ENCODE peak calls at places on chromosomes 1 and 21, in six cellular contexts. B is upper lobe of right lung, U is body of pancreas, E is HFF-Myc, C is colonic mucosa, T is foreskin fibroblast. H is an unnamed sample.
A peak's percentile ranks its signal among the peaks of the same experiment; 100 is the strongest.

GRCh38 chr21:41537356-41537755 is 29.4 kb upstream of the TMPRSS2 start:
- DNase-seq in E (no peak), B (no peak), C (no peak), U (no peak), T (no peak), H (no peak)

GRCh38 chr1:93339171-93339697 is 6.5 kb upstream of the DR1 start:
- DNase-seq in T (no peak), C (no peak), B (no peak), U (no peak), E (no peak), H (no peak)

GRCh38 chr1:3471356-3472087 is 17.1 kb downstream of the ARHGEF16 start:
- DNase-seq in B (no peak), E (no peak), U (no peak), T (peak; percentile 41), C (no peak), H (no peak)

GRCh38 chr1:53987880-53988279 is 30.1 kb downstream of the LDLRAD1 start:
- DNase-seq in C (no peak), U (no peak), E (no peak), B (no peak), T (no peak), H (no peak)

GRCh38 chr1:31760901-31761470 is 3.2 kb downstream of the ADGRB2 start:
- DNase-seq in B (peak; percentile 77), U (peak; percentile 81), C (peak; percentile 50), T (peak; percentile 68), E (no peak), H (no peak)

GRCh38 chr1:244340396-244340795 is 111.3 kb downstream of the ADSS2 start:
- DNase-seq in E (no peak), B (no peak), T (no peak), U (no peak), C (no peak), H (no peak)

GRCh38 chr1:111719135-111719534 is 20.1 kb downstream of the INKA2 start:
- DNase-seq in U (no peak), T (no peak), E (no peak), B (no peak), C (no peak), H (no peak)

GRCh38 chr1:101526813-101527212 is 290.0 kb downstream of the S1PR1 start:
- DNase-seq in B (no peak), T (no peak), C (no peak), U (no peak), E (no peak), H (no peak)

GRCh38 chr1:94156226-94156625 is 35.3 kb upstream of the ABCA4 start:
- DNase-seq in C (no peak), B (no peak), T (no peak), E (no peak), U (no peak), H (no peak)

GRCh38 chr1:207751790-207752455 is at the start of gene CD46:
- DNase-seq in U (peak; percentile 99), C (peak; percentile 98), B (peak; percentile 99), E (peak; percentile 66), T (peak; percentile 92), H (peak; percentile 59)

GRCh38 chr21:41168391-41169257 is 664 bp downstream of the BACE2 start:
- DNase-seq in B (peak; percentile 70), C (peak; percentile 67), U (peak; percentile 66), T (peak; percentile 38), E (no peak), H (no peak)

GRCh38 chr1:246506785-246507639 is at the start of gene SMYD3:
- DNase-seq in C (peak; percentile 74), U (peak; percentile 82), E (peak; percentile 25), T (peak; percentile 75), B (peak; percentile 90), H (no peak)
- TF ChIP-seq CTCF in C (no peak), U (peak; percentile 27), E (no peak), T (no peak), B (peak; percentile 19), H (peak; percentile 25)

GRCh38 chr1:65791860-65792670 is 630 bp upstream of the PDE4B start:
- DNase-seq in U (no peak), E (no peak), T (no peak), B (peak; percentile 63), C (no peak), H (no peak)
- H3K4me3 ChIP-seq in U (no peak overlapping the region), E (peak overlapping the region; percentile 38), T (peak overlapping the region; percentile 64), B (peak overlapping the region; percentile 37), C (peak overlapping the region; percentile 30), H (no peak overlapping the region)

GRCh38 chr1:4626061-4626460 is 28.3 kb upstream of the AJAP1 start:
- DNase-seq in U (no peak), B (peak; percentile 51), T (no peak), C (no peak), E (no peak), H (no peak)

GRCh38 chr1:4624801-4625200 is 29.6 kb upstream of the AJAP1 start:
- DNase-seq in B (peak; percentile 38), C (no peak), T (no peak), U (no peak), E (no peak), H (no peak)

GRCh38 chr1:4628992-4629391 is 25.4 kb upstream of the AJAP1 start:
- DNase-seq in T (no peak), B (no peak), C (no peak), E (no peak), U (no peak), H (no peak)

GRCh38 chr1:4626560-4627319 is 27.7 kb upstream of the AJAP1 start:
- DNase-seq in B (peak; percentile 39), C (no peak), U (no peak), T (no peak), E (no peak), H (no peak)

GRCh38 chr1:4627353-4627752 is 27.1 kb upstream of the AJAP1 start:
- DNase-seq in C (no peak), E (no peak), T (no peak), B (peak; percentile 36), U (no peak), H (no peak)
- TF ChIP-seq CTCF in C (no peak), E (no peak), T (no peak), B (no peak), U (no peak), H (peak; percentile 14)

GRCh38 chr1:26156285-26157038 is 2.4 kb upstream of the FAM110D start:
- DNase-seq in T (no peak), C (no peak), U (no peak), E (no peak), B (no peak), H (no peak)
- H3K4me3 ChIP-seq in T (no peak overlapping the region), C (no peak overlapping the region), U (no peak overlapping the region), E (no peak overlapping the region), B (peak overlapping the region; percentile 12), H (no peak overlapping the region)

DNA sequence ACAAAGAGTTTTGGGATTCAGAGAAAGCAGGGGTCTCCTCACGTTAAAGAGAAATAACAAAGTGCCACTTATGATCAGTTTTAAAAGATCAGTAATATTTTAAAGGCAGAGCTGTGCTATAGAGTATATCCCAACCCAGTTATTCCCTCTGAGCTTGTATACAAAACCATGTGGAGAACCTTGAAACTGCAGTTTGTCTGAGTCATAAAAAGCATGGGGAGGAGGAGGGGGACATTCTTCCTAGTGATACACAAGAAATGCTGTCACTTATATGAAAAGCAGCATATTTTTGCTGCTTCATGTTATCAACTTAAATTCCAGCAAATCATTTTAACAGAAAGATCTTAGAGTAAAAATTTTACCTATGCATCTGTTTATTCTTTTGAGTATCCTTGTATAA is 244.5 kb downstream of the GPR52 start:
- DNase-seq in E (peak; percentile 2), C (no peak), T (peak; percentile 13), U (no peak), B (no peak), H (peak; percentile 2)
- TF ChIP-seq CTCF in E (no peak), C (no peak), T (no peak), U (no peak), B (no peak), H (peak; percentile 27)

GRCh38 chr1:150765229-150765976 is at the start of gene CTSS:
- DNase-seq in T (no peak), C (no peak), B (no peak), E (peak; percentile 25), U (no peak), H (peak; percentile 10)
- H3K4me3 ChIP-seq in T (no peak within 1 kb of the TSS), C (peak within 1 kb of the TSS; percentile 23), B (peak within 1 kb of the TSS; percentile 48), E (peak within 1 kb of the TSS; percentile 2), U (no peak within 1 kb of the TSS), H (peak within 1 kb of the TSS; percentile 34)

GRCh38 chr21:25562660-25563059 is 44.6 kb downstream of the MRPL39 start:
- DNase-seq in B (no peak), E (no peak), T (no peak), U (no peak), C (no peak), H (no peak)

GRCh38 chr21:25564349-25564948 is 42.8 kb downstream of the MRPL39 start:
- DNase-seq in C (no peak), E (no peak), T (no peak), U (no peak), B (no peak), H (no peak)

GRCh38 chr21:25560151-25560783 is 47.0 kb downstream of the MRPL39 start:
- DNase-seq in T (no peak), B (peak; percentile 68), E (no peak), C (no peak), U (no peak), H (no peak)

GRCh38 chr21:25563399-25564116 is 43.7 kb downstream of the MRPL39 start:
- DNase-seq in B (no peak), E (no peak), U (no peak), C (no peak), T (no peak), H (no peak)

DNA sequence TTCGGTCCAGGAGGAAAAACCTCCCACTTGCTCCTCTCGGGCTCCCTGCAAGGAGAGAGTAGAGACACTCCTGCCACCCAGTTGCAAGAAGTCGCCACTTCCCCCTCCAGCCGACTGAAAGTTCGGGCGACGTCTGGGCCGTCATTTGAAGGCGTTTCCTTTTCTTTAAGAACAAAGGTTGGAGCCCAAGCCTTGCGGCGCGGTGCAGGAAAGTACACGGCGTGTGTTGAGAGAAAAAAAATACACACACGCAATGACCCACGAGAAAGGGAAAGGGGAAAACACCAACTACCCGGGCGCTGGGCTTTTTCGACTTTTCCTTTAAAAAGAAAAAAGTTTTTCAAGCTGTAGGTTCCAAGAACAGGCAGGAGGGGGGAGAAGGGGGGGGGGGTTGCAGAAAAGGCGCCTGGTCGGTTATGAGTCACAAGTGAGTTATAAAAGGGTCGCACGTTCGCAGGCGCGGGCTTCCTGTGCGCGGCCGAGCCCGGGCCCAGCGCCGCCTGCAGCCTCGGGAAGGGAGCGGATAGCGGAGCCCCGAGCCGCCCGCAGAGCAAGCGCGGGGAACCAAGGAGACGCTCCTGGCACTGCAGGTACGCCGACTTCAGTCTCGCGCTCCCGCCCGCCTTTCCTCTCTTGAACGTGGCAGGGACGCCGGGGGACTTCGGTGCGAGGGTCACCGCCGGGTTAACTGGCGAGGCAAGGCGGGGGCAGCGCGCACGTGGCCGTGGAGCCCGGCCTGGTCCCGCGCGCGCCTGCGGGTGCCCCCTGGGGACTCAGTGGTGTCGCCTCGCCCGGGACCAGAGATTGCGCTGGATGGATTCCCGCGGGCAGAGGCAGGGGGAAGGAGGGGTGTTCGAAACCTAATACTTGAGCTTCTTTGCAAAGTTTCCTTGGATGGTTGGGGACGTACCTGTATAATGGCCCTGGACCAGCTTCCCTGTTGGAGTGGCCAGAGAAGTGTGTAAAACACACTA is 45.3 kb downstream of the MRPL39 start:
- DNase-seq in B (peak; percentile 80), T (peak; percentile 76), E (peak; percentile 30), C (peak; percentile 55), U (peak; percentile 46), H (no peak)
- TF ChIP-seq CTCF in B (peak; percentile 22), T (peak; percentile 20), E (peak; percentile 15), C (no peak), U (peak; percentile 19), H (peak; percentile 40)

GRCh38 chr1:109096110-109096509 is 5.5 kb downstream of the TMEM167B start:
- DNase-seq in C (no peak), B (no peak), U (no peak), T (no peak), E (no peak), H (no peak)
- H3K4me3 ChIP-seq in C (no peak overlapping the region), B (no peak overlapping the region), U (no peak overlapping the region), T (no peak overlapping the region), E (no peak overlapping the region), H (no peak overlapping the region)

H was measured in epithelial cell of proximal tubule.